ENCODE peak calls at places on chromosomes 3 and 15, in ten cellular contexts. X is brain microvascular endothelial cell; J is activated CD4-positive, alpha-beta T cell treated with anti-CD3 and anti-CD28 coated beads for 48 hours; P is erythroblast; F is left colon; S is caudate nucleus; Z is bronchial epithelial cell; L is NCI-H345; V is KG1; E is head of caudate nucleus. Y is an unnamed sample.
A peak's percentile ranks its signal among the peaks of the same experiment; 100 is the strongest.

GRCh38 chr3:51099794-51100542 is 285.1 kb upstream of the MANF start:
- DNase-seq in X (peak; percentile 54), J (peak; percentile 33), P (peak; percentile 21), F (peak; percentile 63), S (no peak), Z (peak; percentile 58), L (peak; percentile 50), V (no peak), E (peak; percentile 20), Y (no peak)

GRCh38 chr15:73800662-73801345 is 47.7 kb upstream of the INSYN1 start:
- DNase-seq in X (peak; percentile 80), J (no peak), P (no peak), F (peak; percentile 7), S (peak; percentile 34), Z (peak; percentile 74), L (no peak), V (no peak), E (peak; percentile 75), Y (peak; percentile 44)

GRCh38 chr15:57060799-57061198 is 142.4 kb downstream of the TCF12 start:
- DNase-seq in X (peak; percentile 88), J (no peak), P (no peak), F (no peak), S (no peak), Z (peak; percentile 81), L (no peak), V (no peak), E (peak; percentile 69), Y (no peak)

GRCh38 chr3:20405731-20406130 is 219.7 kb upstream of the SGO1 start:
- DNase-seq in X (peak; percentile 69), J (no peak), P (no peak), F (no peak), S (no peak), Z (peak; percentile 9), L (no peak), V (no peak), E (no peak), Y (no peak)

GRCh38 chr15:56034514-56034913 is 41.1 kb upstream of the NEDD4 start:
- DNase-seq in X (no peak), J (no peak), P (no peak), F (no peak), S (no peak), Z (no peak), L (no peak), V (no peak), E (no peak), Y (no peak)

GRCh38 chr3:117003501-117003900 is 293.9 kb downstream of the TUSC7 start:
- DNase-seq in X (no peak), J (no peak), P (no peak), F (no peak), S (no peak), Z (no peak), L (no peak), V (no peak), E (no peak), Y (no peak)

GRCh38 chr3:57675530-57675929 is 17.3 kb downstream of the DENND6A start:
- DNase-seq in X (no peak), J (no peak), P (no peak), F (no peak), S (no peak), Z (no peak), L (no peak), V (no peak), E (no peak), Y (no peak)

GRCh38 chr3:120299403-120299802 is 14.4 kb upstream of the GPR156 start:
- DNase-seq in X (no peak), J (no peak), P (no peak), F (no peak), S (no peak), Z (peak; percentile 22), L (no peak), V (no peak), E (no peak), Y (no peak)

GRCh38 chr3:38985981-38986380 is 65.8 kb downstream of the SCN11A start:
- DNase-seq in X (peak; percentile 20), J (no peak), P (no peak), F (no peak), S (no peak), Z (no peak), L (no peak), V (no peak), E (no peak), Y (no peak)

GRCh38 chr3:193572426-193572908 is 17.8 kb upstream of the ATP13A4 start:
- DNase-seq in X (peak; percentile 64), J (peak; percentile 65), P (peak; percentile 73), F (peak; percentile 42), S (peak; percentile 33), Z (peak; percentile 61), L (peak; percentile 76), V (peak; percentile 25), E (peak; percentile 71), Y (peak; percentile 57)

GRCh38 chr15:27492021-27492621 is 521.1 kb downstream of the GABRG3 start:
- DNase-seq in X (no peak), J (no peak), P (no peak), F (no peak), S (peak; percentile 18), Z (no peak), L (no peak), V (no peak), E (peak; percentile 76), Y (no peak)

GRCh38 chr3:25313286-25313685 is 114.8 kb upstream of the RARB start:
- DNase-seq in X (no peak), J (no peak), P (no peak), F (no peak), S (no peak), Z (peak; percentile 14), L (no peak), V (no peak), E (no peak), Y (no peak)

GRCh38 chr15:96385195-96385594 is 54.7 kb downstream of the NR2F2 start:
- DNase-seq in X (no peak), J (no peak), P (no peak), F (no peak), S (no peak), Z (no peak), L (no peak), V (no peak), E (no peak), Y (no peak)

GRCh38 chr3:172102123-172102882 is 62.9 kb downstream of the FNDC3B start:
- DNase-seq in X (no peak), J (peak; percentile 35), P (no peak), F (no peak), S (no peak), Z (no peak), L (no peak), V (peak; percentile 23), E (no peak), Y (no peak)

GRCh38 chr3:105527538-105527937 is 160.8 kb downstream of the ALCAM start:
- DNase-seq in X (no peak), J (no peak), P (no peak), F (no peak), S (no peak), Z (no peak), L (peak; percentile 81), V (no peak), E (no peak), Y (no peak)

GRCh38 chr3:182843478-182843877 is 50.2 kb downstream of the ATP11B start:
- DNase-seq in X (no peak), J (no peak), P (no peak), F (no peak), S (no peak), Z (peak; percentile 29), L (no peak), V (no peak), E (no peak), Y (no peak)

GRCh38 chr15:88012233-88012632 is 244.3 kb downstream of the NTRK3 start:
- DNase-seq in X (no peak), J (no peak), P (no peak), F (no peak), S (no peak), Z (no peak), L (no peak), V (no peak), E (no peak), Y (no peak)

GRCh38 chr3:56254261-56254660 is 214.0 kb downstream of the ERC2 start:
- DNase-seq in X (no peak), J (no peak), P (no peak), F (no peak), S (no peak), Z (peak; percentile 29), L (no peak), V (no peak), E (no peak), Y (no peak)